ENCODE peak calls at places on chromosomes 11 and 22, in seven cellular contexts. C is epithelial cell of esophagus, I is ovary, K is WERI-Rb-1, B is left ventricle myocardium inferior, M is coronary artery, Z is endodermal cell. U is an unnamed sample.

GRCh38 chr11:86940122-86940777 is 14.9 kb downstream of the FZD4 start:
- DNase-seq in K (no peak), Z (peak; percentile 63), M (no peak), I (peak; percentile 72), C (no peak), B (peak; percentile 55), U (no peak)

GRCh38 chr22:48744967-48745841 is 1082.5 kb downstream of the BRD1 start:
- DNase-seq in I (no peak), M (peak; percentile 45), K (no peak), C (no peak), Z (no peak), B (no peak), U (no peak)

GRCh38 chr11:19267567-19267966 is 26.8 kb upstream of the E2F8 start:
- DNase-seq in M (no peak), I (no peak), B (no peak), K (no peak), Z (no peak), C (no peak), U (no peak)

GRCh38 chr11:14308114-14308896 is 50.7 kb downstream of the RRAS2 start:
- DNase-seq in B (no peak), I (no peak), M (no peak), C (peak; percentile 59), K (no peak), Z (no peak), U (no peak)

GRCh38 chr22:49667236-49667635 is 160.4 kb downstream of the BRD1 start:
- DNase-seq in C (no peak), K (no peak), M (peak; percentile 59), Z (peak; percentile 26), I (no peak), B (peak; percentile 52), U (no peak)

GRCh38 chr11:119380816-119381185 is 689 bp downstream of the USP2 start:
- DNase-seq in K (no peak), I (no peak), B (no peak), Z (peak; percentile 80), C (no peak), M (no peak), U (no peak)

GRCh38 chr22:40224702-40225101 is 47.0 kb downstream of the TNRC6B start:
- DNase-seq in K (no peak), C (peak; percentile 41), I (no peak), M (no peak), Z (no peak), B (no peak), U (no peak)

GRCh38 chr11:100712618-100713017 is 25.5 kb downstream of the ARHGAP42 start:
- DNase-seq in K (no peak), C (no peak), I (no peak), M (no peak), B (no peak), Z (no peak), U (no peak)

GRCh38 chr11:120746836-120747609 is 235.5 kb downstream of the GRIK4 start:
- DNase-seq in B (no peak), I (no peak), M (no peak), C (peak; percentile 98), Z (no peak), K (peak; percentile 97), U (no peak)

GRCh38 chr11:69292221-69292648 is 1.7 kb upstream of the MYEOV start:
- DNase-seq in M (no peak), K (peak; percentile 23), Z (peak; percentile 89), C (peak; percentile 18), B (no peak), I (no peak), U (no peak)

GRCh38 chr11:121081320-121081719 is 19.7 kb upstream of the TECTA start:
- DNase-seq in M (no peak), C (no peak), B (no peak), K (no peak), Z (no peak), I (no peak), U (no peak)

GRCh38 chr11:118052581-118053206 is 24.2 kb upstream of the TMPRSS4 start:
- DNase-seq in I (no peak), M (peak; percentile 67), K (no peak), B (no peak), Z (no peak), C (no peak), U (no peak)

GRCh38 chr11:73521621-73522020 is 76.3 kb downstream of the FAM168A start:
- DNase-seq in I (no peak), M (no peak), B (no peak), K (no peak), C (no peak), Z (no peak), U (no peak)

GRCh38 chr11:130600139-130600538 is 151.7 kb downstream of the ADAMTS15 start:
- DNase-seq in I (no peak), C (no peak), K (no peak), Z (no peak), M (no peak), B (no peak), U (no peak)

GRCh38 chr11:9914064-9914463 is 250.2 kb downstream of the SWAP70 start:
- DNase-seq in K (no peak), Z (no peak), M (no peak), B (no peak), I (no peak), C (no peak), U (no peak)

GRCh38 chr11:20840341-20840740 is 171.0 kb downstream of the NELL1 start:
- DNase-seq in M (no peak), K (peak; percentile 40), I (no peak), B (no peak), C (no peak), Z (no peak), U (no peak)

GRCh38 chr11:63670738-63671321 is 346 bp downstream of the ATL3 start:
- DNase-seq in B (peak; percentile 59), K (no peak), M (no peak), I (peak; percentile 71), C (peak; percentile 43), Z (peak; percentile 84), U (peak; percentile 36)

GRCh38 chr22:25970348-25970995 is 198.8 kb upstream of the SEZ6L start:
- DNase-seq in C (no peak), I (no peak), Z (peak; percentile 84), K (no peak), B (peak; percentile 49), M (no peak), U (no peak)

GRCh38 chr11:7167976-7168740 is 79.4 kb downstream of the RBMXL2 start:
- DNase-seq in M (no peak), C (no peak), B (no peak), Z (no peak), I (no peak), K (no peak), U (no peak)

GRCh38 chr11:60699282-60699681 is at the start of gene MS4A8:
- DNase-seq in I (no peak), M (no peak), B (no peak), Z (no peak), K (peak; percentile 17), C (no peak), U (no peak)

GRCh38 chr11:1295591-1295990 is 13.8 kb downstream of the TOLLIP start:
- DNase-seq in C (no peak), Z (no peak), K (no peak), M (no peak), B (no peak), I (no peak), U (no peak)

DNA sequence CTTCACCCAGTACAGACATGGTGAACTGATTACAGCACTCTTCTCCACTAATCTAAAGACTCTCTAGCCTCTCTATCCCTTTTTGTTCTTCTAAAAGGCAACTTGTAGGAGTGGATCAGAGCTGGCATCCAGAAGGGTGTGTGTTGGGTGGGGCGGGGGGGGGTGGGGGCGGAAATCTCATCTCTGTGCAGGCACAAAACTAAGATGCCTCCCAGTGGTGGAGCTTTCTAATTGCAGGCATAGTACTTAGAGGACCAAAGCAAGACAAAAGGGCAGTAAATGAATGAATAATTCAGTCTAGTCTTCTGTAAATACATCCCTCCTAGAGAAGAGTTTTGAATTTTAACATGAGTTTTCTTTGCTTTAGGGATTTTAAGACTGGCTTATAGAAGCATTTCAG is 11.4 kb upstream of the EMID1 start:
- DNase-seq in K (no peak), M (no peak), B (no peak), C (no peak), Z (no peak), I (no peak), U (no peak)
- TF ChIP-seq CTCF in K (peak; percentile 18), M (no peak), B (no peak), C (no peak), Z (peak; percentile 69), I (no peak), U (peak; percentile 34)

GRCh38 chr11:58640386-58641023 is 18.0 kb downstream of the CNTF start:
- DNase-seq in Z (no peak), M (no peak), K (no peak), B (no peak), C (no peak), I (no peak), U (no peak)

GRCh38 chr11:58637367-58637766 is 14.9 kb downstream of the CNTF start:
- DNase-seq in C (peak; percentile 12), I (no peak), Z (no peak), B (no peak), K (no peak), M (no peak), U (no peak)

GRCh38 chr11:58632510-58632909 is 10.0 kb downstream of the CNTF start:
- DNase-seq in B (no peak), M (no peak), I (no peak), C (no peak), Z (no peak), K (no peak), U (no peak)

GRCh38 chr11:58639103-58639502 is 16.6 kb downstream of the CNTF start:
- DNase-seq in K (no peak), I (no peak), C (no peak), M (no peak), B (no peak), Z (no peak), U (no peak)

DNA sequence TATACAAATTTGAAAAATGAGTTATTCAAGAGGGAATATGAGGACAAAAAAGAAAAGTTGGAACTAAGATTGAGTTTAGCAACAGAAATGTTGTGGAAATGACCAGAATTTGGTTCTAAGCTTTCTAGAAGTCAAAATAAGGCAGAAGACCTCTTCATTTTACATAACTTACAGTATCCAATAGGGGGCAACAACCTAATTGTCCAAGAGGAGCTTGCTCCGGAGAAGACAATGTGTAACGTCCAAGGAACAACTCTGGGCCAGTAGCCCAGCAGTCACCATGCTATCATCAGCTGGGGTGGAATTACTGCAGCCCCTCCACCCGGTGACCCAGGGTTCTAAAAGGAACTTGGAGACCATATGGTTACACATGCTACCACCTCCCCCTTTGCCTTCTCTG is 14.1 kb downstream of the CNTF start:
- DNase-seq in M (no peak), C (no peak), I (no peak), K (no peak), B (no peak), Z (no peak), U (no peak)
- TF ChIP-seq CTCF in M (no peak), C (no peak), I (no peak), K (no peak), B (no peak), Z (peak; percentile 28), U (no peak)

DNA sequence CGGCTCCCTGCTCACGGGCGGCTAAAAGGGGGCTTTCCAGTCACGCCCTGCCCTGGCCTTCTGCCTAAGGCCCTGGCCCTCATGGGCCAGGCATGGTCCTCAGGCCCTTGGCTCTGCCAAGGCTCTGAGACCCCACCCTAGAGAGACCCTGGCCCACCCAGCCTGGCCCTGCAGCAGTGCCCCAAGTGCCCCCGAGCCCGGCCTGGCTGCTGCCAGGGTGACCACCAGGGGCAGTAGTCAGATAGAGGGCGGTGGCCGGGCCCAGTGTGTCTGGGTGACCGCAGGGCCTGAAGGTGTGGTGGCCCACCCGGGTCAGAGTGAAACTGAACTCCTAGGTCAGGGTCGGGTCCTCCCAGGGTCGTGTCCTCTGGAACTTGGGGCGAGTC is 29.4 kb upstream of the CCDC188 start:
- DNase-seq in B (no peak), K (peak; percentile 38), I (no peak), C (no peak), Z (peak; percentile 71), M (no peak), U (peak; percentile 46)
- TF ChIP-seq CTCF in B (peak; percentile 21), K (peak; percentile 55), I (no peak), C (no peak), Z (peak; percentile 76), M (no peak), U (peak; percentile 50)

GRCh38 chr22:38056969-38057841 is at the start of gene PICK1:
- DNase-seq in Z (peak; percentile 97), M (peak; percentile 95), I (peak; percentile 91), B (peak; percentile 84), K (peak; percentile 92), C (peak; percentile 92), U (peak; percentile 92)
- TF ChIP-seq CTCF in Z (no peak), M (no peak), I (peak; percentile 34), B (no peak), K (no peak), C (no peak), U (peak; percentile 24)